ENCODE peak calls at places on chromosome 10, in four cellular contexts. H is K562, U is GM12878, Q is HepG2. F is an unnamed sample.
A peak's percentile ranks its signal among the peaks of the same experiment; 100 is the strongest.

GRCh38 chr10:50882540-50882983 is 2.9 kb downstream of the A1CF start:
- DNase-seq in H (no peak), U (no peak), Q (peak; percentile 89), F (peak; percentile 10)

GRCh38 chr10:99964791-99965190 is 45.0 kb downstream of the DNMBP start:
- DNase-seq in H (no peak), U (no peak), Q (no peak), F (no peak)

GRCh38 chr10:21138769-21139324 is 241.7 kb upstream of the NEBL start:
- DNase-seq in H (no peak), U (no peak), Q (no peak), F (no peak)

GRCh38 chr10:77556990-77557601 is 80.5 kb downstream of the KCNMA1 start:
- DNase-seq in H (no peak), U (no peak), Q (no peak), F (no peak)

GRCh38 chr10:35735412-35735811 is 93.3 kb upstream of the FZD8 start:
- DNase-seq in H (no peak), U (no peak), Q (no peak), F (no peak)

GRCh38 chr10:129491123-129491734 is 24.2 kb downstream of the MGMT start:
- DNase-seq in H (no peak), U (no peak), Q (no peak), F (no peak)

GRCh38 chr10:86953747-86954680 is 3.4 kb downstream of the MMRN2 start:
- DNase-seq in H (peak; percentile 82), U (no peak), Q (no peak), F (no peak)

GRCh38 chr10:31602541-31603244 is 283.7 kb downstream of the ZEB1 start:
- DNase-seq in H (no peak), U (no peak), Q (no peak), F (peak; percentile 70)

GRCh38 chr10:102379383-102379782 is 16.1 kb upstream of the NFKB2 start:
- DNase-seq in H (no peak), U (no peak), Q (no peak), F (no peak)

GRCh38 chr10:5292196-5292735 is 72.5 kb upstream of the UCN3 start:
- DNase-seq in H (no peak), U (no peak), Q (no peak), F (no peak)

GRCh38 chr10:86438091-86438749 is 71.6 kb upstream of the GRID1 start:
- DNase-seq in H (no peak), U (no peak), Q (peak; percentile 89), F (no peak)

GRCh38 chr10:15374561-15374960 is 3.5 kb upstream of the FAM171A1 start:
- DNase-seq in H (no peak), U (no peak), Q (no peak), F (no peak)

GRCh38 chr10:42594246-42594650 is 44.1 kb downstream of the ZNF33B start:
- DNase-seq in H (no peak), U (no peak), Q (no peak), F (no peak)

GRCh38 chr10:72889391-72889831 is 4.1 kb upstream of the OIT3 start:
- DNase-seq in H (no peak), U (no peak), Q (no peak), F (no peak)

GRCh38 chr10:100724531-100725027 is 20.8 kb upstream of the PAX2 start:
- DNase-seq in H (no peak), U (no peak), Q (no peak), F (peak; percentile 72)

GRCh38 chr10:9735731-9736130 is 1281.9 kb upstream of the CELF2 start:
- DNase-seq in H (no peak), U (no peak), Q (no peak), F (no peak)

DNA sequence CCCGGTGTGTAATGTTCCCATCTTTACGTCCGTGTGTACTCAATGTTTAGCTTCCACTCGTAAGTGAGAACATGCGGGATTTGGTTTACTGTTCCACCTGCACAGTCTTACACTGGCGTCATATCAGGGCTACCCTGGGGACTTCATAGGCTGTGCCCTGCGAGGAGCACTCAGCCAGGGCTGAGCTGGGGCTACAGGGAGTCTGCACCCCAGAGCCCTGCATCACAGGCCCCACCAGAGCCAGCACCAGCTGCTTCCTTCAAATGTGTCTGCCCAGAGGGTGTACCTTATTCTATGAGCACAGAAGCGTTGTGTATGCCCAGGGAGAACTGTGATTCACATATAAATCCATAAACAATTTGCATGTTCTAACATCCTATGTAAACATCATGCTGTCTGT is 277.1 kb downstream of the TCERG1L start:
- DNase-seq in H (no peak), U (no peak), Q (no peak), F (peak; percentile 39)
- TF ChIP-seq FOXM1 in H (no peak), U (no peak), Q (no peak), F (no peak)

GRCh38 chr10:111486346-111486745 is 409.5 kb downstream of the ADRA2A start:
- DNase-seq in H (no peak), U (no peak), Q (no peak), F (no peak)

GRCh38 chr10:111479966-111480365 is 403.1 kb downstream of the ADRA2A start:
- DNase-seq in H (no peak), U (no peak), Q (no peak), F (no peak)

GRCh38 chr10:111482074-111482350 is 405.2 kb downstream of the ADRA2A start:
- DNase-seq in H (no peak), U (no peak), Q (no peak), F (no peak)

GRCh38 chr10:111482621-111483216 is 405.9 kb downstream of the ADRA2A start:
- DNase-seq in H (no peak), U (no peak), Q (no peak), F (no peak)

DNA sequence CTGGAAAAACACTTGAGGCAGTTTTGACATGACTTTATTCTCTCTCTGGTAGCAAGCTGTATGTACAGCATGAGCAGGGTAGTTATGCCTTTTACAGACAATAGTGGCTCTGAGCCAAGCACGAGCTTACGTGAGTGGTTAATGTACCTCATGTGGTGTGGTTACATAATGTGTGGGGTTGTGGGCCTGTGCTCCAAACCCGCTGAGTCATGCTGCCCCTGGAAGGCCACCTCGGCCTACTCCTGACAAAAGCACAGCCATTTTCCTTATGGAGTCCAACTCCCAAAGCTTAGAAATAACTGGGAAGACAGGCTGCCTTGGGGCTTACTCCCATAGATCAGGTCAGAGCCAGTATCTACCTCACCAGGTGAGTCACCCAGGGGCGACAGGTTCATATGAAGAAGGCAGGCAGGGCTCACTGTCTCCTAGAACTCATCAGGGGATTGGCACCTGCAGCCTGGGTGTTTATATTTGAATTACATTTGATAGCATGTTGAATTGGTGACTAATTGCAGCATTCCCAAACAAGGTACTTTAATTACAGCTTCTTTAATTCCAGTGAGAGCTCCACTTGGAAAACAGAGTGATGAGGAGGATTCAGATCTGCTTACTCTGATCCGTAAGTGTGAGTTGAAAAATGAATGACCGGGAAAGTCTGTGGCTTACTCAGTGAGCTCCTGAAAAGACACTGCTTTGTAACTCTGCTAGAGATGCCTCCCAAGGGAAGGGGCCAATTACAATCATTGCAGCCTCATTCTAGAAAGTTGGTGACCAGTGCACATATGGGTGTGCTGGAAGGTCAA is 404.6 kb downstream of the ADRA2A start:
- DNase-seq in H (no peak), U (no peak), Q (peak; percentile 9), F (no peak)
- TF ChIP-seq MAX in H (no peak), U (no peak), Q (no peak), F (no peak)

GRCh38 chr10:106242301-106242700 is 922.2 kb downstream of the SORCS1 start:
- DNase-seq in H (no peak), U (no peak), Q (no peak), F (no peak)
- TF ChIP-seq FOXM1 in H (no peak), U (no peak), Q (no peak), F (no peak)

DNA sequence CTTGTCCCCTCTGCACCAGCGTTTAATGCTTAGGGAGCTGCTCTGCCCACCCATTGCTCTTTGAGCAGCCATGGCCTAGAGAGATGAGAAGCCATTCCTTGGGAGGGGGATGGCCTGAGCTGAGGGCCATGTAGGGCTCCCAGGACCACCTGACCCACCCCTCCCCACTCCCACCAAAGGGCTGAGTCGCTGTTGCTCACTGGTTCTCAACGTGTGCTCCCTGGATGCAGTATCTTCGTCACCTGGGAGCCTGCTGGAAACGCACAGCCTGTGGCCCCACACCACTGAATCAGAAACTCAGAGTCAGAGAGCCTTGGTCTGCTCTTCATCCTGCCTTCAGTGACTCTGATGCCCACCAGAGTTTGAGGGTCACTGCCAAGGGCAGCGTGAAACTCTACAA is 37.0 kb downstream of the VWA2 start:
- DNase-seq in H (no peak), U (no peak), Q (no peak), F (no peak)
- TF ChIP-seq MAX in H (no peak), U (no peak), Q (no peak), F (no peak)

DNA sequence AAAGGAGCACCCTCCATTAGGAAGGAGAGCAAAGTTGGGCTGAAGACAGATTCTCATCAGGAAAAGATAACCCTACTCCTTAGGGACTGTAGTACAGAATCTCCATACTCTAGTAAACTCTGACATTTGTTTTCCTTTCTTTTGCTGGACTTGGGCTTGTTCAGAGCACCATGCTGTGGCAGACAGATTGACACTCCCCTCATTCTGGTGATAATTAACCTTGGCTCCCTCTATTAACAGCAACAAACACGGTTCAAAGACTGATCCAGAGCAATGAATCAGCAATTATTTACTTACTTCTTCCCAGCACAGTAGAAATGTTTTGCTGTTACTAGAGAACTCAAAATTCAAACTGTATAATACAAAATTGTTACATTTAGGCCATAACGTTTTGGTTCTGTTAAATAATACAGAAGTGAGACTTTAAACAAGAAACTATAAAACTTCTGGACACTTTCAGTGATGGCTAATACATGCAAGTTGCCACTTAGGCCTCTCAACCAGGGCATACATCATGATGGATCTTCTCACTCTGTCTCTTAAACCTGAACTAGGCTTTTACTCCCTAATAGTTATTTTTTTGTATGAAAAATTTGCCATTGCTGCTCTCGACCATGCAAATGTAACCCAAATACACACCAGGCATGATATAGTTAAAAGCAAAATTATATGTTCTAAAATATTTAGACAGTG is 639.0 kb downstream of the IPMK start:
- DNase-seq in H (no peak), U (no peak), Q (peak; percentile 59), F (no peak)
- TF ChIP-seq FOXM1 in H (no peak), U (no peak), Q (no peak), F (no peak)

GRCh38 chr10:133379152-133379800 is at the start of gene PAOX:
- DNase-seq in H (peak; percentile 85), U (no peak), Q (no peak), F (peak; percentile 93)
- TF ChIP-seq MAX in H (no peak), U (no peak), Q (no peak), F (no peak)

GRCh38 chr10:33195608-33196376 is 138.7 kb downstream of the NRP1 start:
- DNase-seq in H (no peak), U (no peak), Q (peak; percentile 99), F (no peak)
- TF ChIP-seq FOXM1 in H (no peak), U (no peak), Q (no peak), F (no peak)

DNA sequence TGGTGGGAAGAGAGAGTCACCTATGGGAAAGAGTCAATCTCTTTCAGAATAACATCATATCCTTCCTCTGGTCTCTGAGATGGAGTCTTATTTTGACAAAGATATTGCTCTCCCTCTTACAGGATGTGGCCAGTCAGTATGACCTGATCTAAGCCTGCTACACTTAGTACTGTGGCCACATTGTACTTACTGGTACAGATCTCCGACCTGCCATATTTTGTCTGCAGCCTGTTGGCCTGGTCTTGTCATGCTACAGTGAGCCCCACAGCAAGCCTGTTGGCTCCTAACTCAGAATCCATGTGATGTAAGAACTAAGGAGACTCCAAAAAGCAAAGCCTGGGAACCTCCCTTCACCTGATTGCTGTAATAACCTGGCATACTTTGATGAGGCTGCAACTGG is 377.8 kb downstream of the SFMBT2 start:
- DNase-seq in H (no peak), U (no peak), Q (no peak), F (no peak)
- TF ChIP-seq MAX in H (no peak), U (no peak), Q (no peak), F (no peak)

F was measured in SK-N-SH.